ENCODE peak calls at places on chromosomes 13 and 19, in six cellular contexts. B, F, R, G, W and N are unnamed samples.

GRCh38 chr19:16416574-16416973 is 55.2 kb downstream of the EPS15L1 start:
- DNase-seq in R (no peak), B (no peak), W (no peak), G (no peak), F (no peak), N (no peak)

GRCh38 chr19:35856001-35856400 is 710 bp upstream of the KIRREL2 start:
- DNase-seq in F (peak), B (no peak), W (no peak), G (no peak), R (no peak), N (no peak)

GRCh38 chr19:47100290-47100689 is 13.3 kb downstream of the ZC3H4 start:
- DNase-seq in B (no peak), R (no peak), G (no peak), F (no peak), W (no peak), N (no peak)

GRCh38 chr13:101626925-101627555 is 174.6 kb downstream of the ITGBL1 start:
- DNase-seq in R (peak), B (no peak), F (no peak), W (peak), G (no peak), N (no peak)

GRCh38 chr19:40596608-40597328 is 4.4 kb upstream of the LTBP4 start:
- DNase-seq in B (peak), W (no peak), R (peak), F (peak), G (peak), N (peak)

GRCh38 chr13:94249512-94249911 is 230.0 kb downstream of the DCT start:
- DNase-seq in B (peak), R (peak), G (no peak), F (peak), W (no peak), N (no peak)

GRCh38 chr19:29519931-29520330 is 5.9 kb upstream of the VSTM2B start:
- DNase-seq in R (no peak), F (no peak), B (no peak), W (no peak), G (no peak), N (no peak)

GRCh38 chr13:67880916-67881315 is 650.8 kb upstream of the PCDH9 start:
- DNase-seq in F (no peak), R (no peak), G (no peak), B (no peak), W (no peak), N (no peak)

GRCh38 chr19:695350-695949 is at the start of gene PRSS57:
- DNase-seq in R (no peak), G (no peak), W (no peak), F (no peak), B (no peak), N (no peak)

GRCh38 chr19:58544591-58545285 is 874 bp downstream of the TRIM28 start:
- DNase-seq in W (peak), G (peak), B (peak), R (peak), F (peak), N (peak)